ENCODE peak calls at places on chromosomes 5 and 9, in four cellular contexts. V is Caco-2, G is AG10803, I is astrocyte of the cerebellum. Z is an unnamed sample.

GRCh38 chr9:32578976-32579375 is 6.0 kb upstream of the NDUFB6 start:
- DNase-seq in V (no peak), G (no peak), I (no peak), Z (no peak)

GRCh38 chr5:174378116-174378874 is 332.8 kb downstream of the NSG2 start:
- DNase-seq in V (no peak), G (no peak), I (no peak), Z (no peak)

GRCh38 chr5:123344819-123345426 is 78.3 kb downstream of the CEP120 start:
- DNase-seq in V (peak), G (peak), I (peak), Z (no peak)

GRCh38 chr5:123429993-123430392 is 6.8 kb upstream of the CEP120 start:
- DNase-seq in V (no peak), G (peak), I (peak), Z (peak)

GRCh38 chr9:136881691-136882108 is 4.6 kb upstream of the TRAF2 start:
- DNase-seq in V (peak), G (no peak), I (no peak), Z (no peak)

GRCh38 chr9:73219985-73220626 is 68.4 kb downstream of the ANXA1 start:
- DNase-seq in V (no peak), G (peak), I (no peak), Z (peak)

GRCh38 chr9:124674651-124675050 is 96.5 kb downstream of the NR6A1 start:
- DNase-seq in V (no peak), G (no peak), I (no peak), Z (no peak)

GRCh38 chr5:120808606-120809005 is 344.5 kb downstream of the PRR16 start:
- DNase-seq in V (no peak), G (no peak), I (no peak), Z (no peak)

GRCh38 chr9:4596165-4596922 is 65.8 kb upstream of the PLPP6 start:
- DNase-seq in V (no peak), G (no peak), I (no peak), Z (no peak)

GRCh38 chr9:36882117-36882465 is 152.0 kb downstream of the PAX5 start:
- DNase-seq in V (no peak), G (no peak), I (no peak), Z (no peak)

GRCh38 chr5:125227333-125228075 is 481.1 kb upstream of the ZNF608 start:
- DNase-seq in V (peak), G (no peak), I (no peak), Z (no peak)

GRCh38 chr9:74824654-74825053 is 63.1 kb downstream of the TRPM6 start:
- DNase-seq in V (no peak), G (peak), I (no peak), Z (peak)

DNA sequence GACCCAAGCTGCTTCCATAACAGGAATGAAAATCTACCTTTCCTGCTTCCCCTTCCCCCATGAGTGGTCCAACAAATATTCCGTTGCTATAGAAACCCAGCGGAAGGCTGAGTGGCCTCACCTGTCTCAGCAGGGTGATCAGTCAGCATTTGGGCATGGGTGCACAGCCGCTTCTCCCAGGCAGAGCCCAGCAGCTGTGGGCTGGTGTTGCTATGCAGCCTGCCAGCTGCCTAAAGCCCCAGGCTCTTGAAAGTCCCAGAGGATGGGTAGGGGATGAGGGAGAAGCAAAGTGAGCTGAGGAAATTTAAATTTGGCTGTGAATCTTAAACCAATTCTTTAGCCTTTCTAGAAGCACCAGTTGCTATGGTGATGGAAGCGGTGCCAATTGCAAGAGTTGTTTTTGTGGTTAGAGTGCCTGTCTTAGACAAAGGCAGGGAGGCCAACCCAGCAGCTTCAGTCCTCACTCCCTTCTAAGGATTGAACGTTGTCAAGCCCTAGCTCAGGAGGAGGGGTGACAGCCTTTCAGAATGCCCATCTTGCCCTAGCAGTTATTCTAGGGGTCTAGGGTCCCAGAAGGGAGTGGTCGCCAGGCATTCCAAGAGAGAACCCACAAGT is 151.5 kb upstream of the PITX1 start:
- DNase-seq in V (no peak), G (peak), I (peak), Z (peak)
- TF ChIP-seq CTCF in V (no peak), G (no peak), I (no peak), Z (no peak)

GRCh38 chr5:137960141-137960540 is 70.9 kb downstream of the PKD2L2 start:
- DNase-seq in V (no peak), G (no peak), I (no peak), Z (no peak)

GRCh38 chr5:137959488-137959887 is 70.2 kb downstream of the PKD2L2 start:
- DNase-seq in V (no peak), G (no peak), I (no peak), Z (no peak)

GRCh38 chr5:137957948-137958347 is 68.7 kb downstream of the PKD2L2 start:
- DNase-seq in V (no peak), G (no peak), I (no peak), Z (no peak)

GRCh38 chr5:137954131-137954879 is 65.0 kb downstream of the PKD2L2 start:
- DNase-seq in V (no peak), G (peak), I (peak), Z (no peak)
- H3K4me3 ChIP-seq in V (no peak), G (peak), I (no peak), Z (no peak)

GRCh38 chr5:149517461-149518122 is 33.6 kb downstream of the CSNK1A1 start:
- DNase-seq in V (no peak), G (peak), I (no peak), Z (no peak)
- TF ChIP-seq CTCF in V (no peak), G (no peak), I (no peak), Z (no peak)

DNA sequence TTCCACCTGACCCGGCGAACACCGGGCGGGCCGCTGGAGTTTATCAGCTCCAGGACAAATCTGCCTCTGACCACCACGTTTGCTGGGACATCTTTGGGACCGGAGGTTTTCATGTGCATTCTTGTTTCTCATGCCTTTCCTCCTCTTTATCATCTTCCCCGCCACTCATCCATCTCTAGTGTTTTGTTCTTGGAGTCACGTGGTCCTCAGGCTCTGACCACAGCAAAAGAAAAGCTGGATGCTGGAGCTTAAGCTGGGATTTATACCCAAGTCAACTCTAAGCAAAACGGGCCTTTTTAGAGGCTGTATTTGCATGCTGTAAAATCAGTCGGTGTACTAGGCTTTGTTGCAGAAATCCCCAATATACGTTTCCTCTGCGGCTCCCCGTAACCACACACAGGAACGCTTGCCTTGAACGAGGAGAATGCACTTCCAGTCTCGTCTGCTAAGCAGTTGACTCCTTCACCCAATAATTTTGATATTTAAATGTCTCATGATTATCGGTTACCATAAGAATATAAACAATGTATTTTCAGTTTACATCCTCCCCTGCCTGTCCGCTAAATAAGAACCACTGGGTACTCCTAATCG is 642 bp upstream of the NDUFS6 start:
- DNase-seq in V (no peak), G (no peak), I (no peak), Z (no peak)
- H3K4me3 ChIP-seq in V (peak), G (peak), I (peak), Z (peak)

GRCh38 chr9:12666813-12667212 is 26.4 kb upstream of the TYRP1 start:
- DNase-seq in V (no peak), G (no peak), I (no peak), Z (no peak)
- TF ChIP-seq CTCF in V (peak), G (peak), I (no peak), Z (peak)

GRCh38 chr5:157592594-157592993 is 17.0 kb upstream of the ADAM19 start:
- DNase-seq in V (no peak), G (no peak), I (no peak), Z (no peak)
- H3K4me3 ChIP-seq in V (no peak), G (no peak), I (no peak), Z (no peak)

DNA sequence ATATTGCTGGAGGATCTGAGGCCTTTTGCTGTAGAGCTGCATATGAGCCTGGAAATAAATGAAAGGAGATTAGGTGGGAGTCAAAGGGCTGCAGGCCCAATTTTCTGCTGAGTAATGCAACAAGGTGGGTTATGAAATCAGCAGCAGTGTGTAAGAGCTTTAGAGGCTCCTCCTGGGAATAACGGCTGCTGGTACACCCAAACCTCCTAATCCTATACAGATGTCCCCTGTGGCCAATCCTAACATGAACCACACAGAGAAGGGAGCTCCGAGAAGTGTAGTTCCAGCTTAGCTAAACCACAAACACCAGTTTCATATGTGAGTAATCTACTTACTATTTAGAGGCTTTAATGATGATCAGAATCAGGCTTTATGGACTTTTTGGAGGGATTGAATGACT is 437.7 kb downstream of the TMEM232 start:
- DNase-seq in V (no peak), G (peak), I (peak), Z (peak)
- TF ChIP-seq CTCF in V (no peak), G (peak), I (no peak), Z (no peak)